ENCODE peak calls at places on chromosomes 1 and 21, in seven cellular contexts. F is left ventricle myocardium inferior; V is CD4-positive, alpha-beta T cell; E is cardiac muscle cell; J is MG63; B is Peyer's patch; P is CD4-positive, CD25-positive, alpha-beta regulatory T cell. U is an unnamed sample.

GRCh38 chr21:35011681-35012080 is 37.4 kb downstream of the RUNX1 start:
- DNase-seq in B (no peak), V (no peak), P (no peak), J (no peak), F (no peak), E (no peak), U (no peak)

GRCh38 chr1:29653886-29654450 is 417.6 kb downstream of the PTPRU start:
- DNase-seq in F (no peak), V (no peak), B (peak; percentile 5), P (no peak), E (no peak), J (no peak), U (no peak)

GRCh38 chr1:77322061-77322900 is 40.5 kb downstream of the AK5 start:
- DNase-seq in B (no peak), J (peak; percentile 74), V (no peak), F (no peak), E (peak; percentile 62), P (no peak), U (no peak)

GRCh38 chr1:70891444-70891843 is 156.2 kb downstream of the PTGER3 start:
- DNase-seq in F (no peak), P (no peak), B (no peak), E (no peak), V (no peak), J (no peak), U (no peak)

GRCh38 chr1:201327687-201328240 is 44.5 kb downstream of the PKP1 start:
- DNase-seq in V (no peak), E (no peak), B (no peak), F (no peak), J (no peak), P (no peak), U (peak; percentile 48)

GRCh38 chr21:45482899-45483821 is 59.1 kb downstream of the SLC19A1 start:
- DNase-seq in F (no peak), P (peak; percentile 39), J (no peak), V (peak; percentile 46), B (no peak), E (no peak), U (no peak)

GRCh38 chr1:237799762-237800474 is 90.8 kb downstream of the ZP4 start:
- DNase-seq in V (no peak), J (peak; percentile 86), P (peak; percentile 1), E (peak; percentile 74), B (peak; percentile 80), F (peak; percentile 32), U (no peak)

GRCh38 chr1:228804640-228805413 is 69.5 kb downstream of the RHOU start:
- DNase-seq in E (peak; percentile 59), V (no peak), P (peak; percentile 20), J (no peak), B (no peak), F (no peak), U (no peak)

GRCh38 chr1:4062041-4062440 is 162.0 kb upstream of the C1orf174 start:
- DNase-seq in V (no peak), E (no peak), P (no peak), J (no peak), F (no peak), B (no peak), U (no peak)
- H3K9me3 ChIP-seq in V (no peaks in the 10 kb centered on the region), E (no peaks in the 10 kb centered on the region), P (no peaks in the 10 kb centered on the region), J (no peaks in the 10 kb centered on the region), F (no peaks in the 10 kb centered on the region), B (no peaks in the 10 kb centered on the region), U (no peaks in the 10 kb centered on the region)

DNA sequence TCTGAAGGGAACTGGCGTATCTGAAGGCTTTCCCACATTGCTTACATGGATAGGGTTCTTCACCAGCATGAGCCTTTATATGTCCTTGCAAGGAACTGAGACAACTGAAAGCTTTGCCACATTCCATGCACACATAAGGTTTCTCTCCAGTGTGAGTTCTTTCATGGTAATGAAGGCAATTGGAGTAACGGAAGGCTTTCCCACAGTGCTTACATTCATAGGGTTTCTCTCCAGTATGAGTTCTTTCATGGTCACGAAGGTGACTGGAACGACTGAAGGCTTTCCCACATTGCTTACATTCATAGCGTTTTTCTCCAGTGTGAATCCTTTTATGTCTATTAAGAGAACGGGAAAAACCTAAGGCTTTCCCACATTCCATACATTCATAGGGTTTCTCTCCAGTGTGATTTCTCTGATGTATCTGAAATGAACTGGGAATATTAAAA is 15.0 kb downstream of the ZNF124 start:
- DNase-seq in E (no peak), V (no peak), F (no peak), P (peak; percentile 0), J (no peak), B (no peak), U (no peak)
- H3K9me3 ChIP-seq in E (peaks cover 4% of the 10 kb centered on the region), V (peaks cover 92% of the 10 kb centered on the region), F (peaks cover 100% of the 10 kb centered on the region), P (peaks cover 94% of the 10 kb centered on the region), J (peaks cover 78% of the 10 kb centered on the region), B (peaks cover 4% of the 10 kb centered on the region), U (peaks cover 37% of the 10 kb centered on the region)

DNA sequence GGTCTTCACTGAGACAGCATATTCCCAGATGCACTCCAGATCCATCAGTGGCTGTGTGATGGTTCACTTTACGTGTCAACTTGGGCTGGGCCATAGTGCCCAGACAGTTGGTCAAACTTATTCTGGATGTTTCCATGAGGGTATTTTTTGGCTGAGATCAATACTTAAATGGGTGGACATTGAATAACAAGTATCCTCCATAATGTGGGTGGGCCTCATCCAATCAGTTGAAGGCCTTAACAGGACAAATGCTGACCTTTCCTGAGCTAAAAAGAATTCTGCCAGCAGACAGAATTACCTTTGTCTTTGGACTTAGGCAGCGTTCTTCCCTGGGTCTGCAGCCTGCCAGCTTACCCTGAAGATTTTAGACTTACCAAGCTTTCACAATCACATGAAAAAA is 513.0 kb downstream of the LTN1 start:
- DNase-seq in B (no peak), P (no peak), E (no peak), J (no peak), F (no peak), V (no peak), U (no peak)
- H3K9me3 ChIP-seq in B (no peaks in the 10 kb centered on the region), P (no peaks in the 10 kb centered on the region), E (no peaks in the 10 kb centered on the region), J (peaks cover 2% of the 10 kb centered on the region), F (no peaks in the 10 kb centered on the region), V (no peaks in the 10 kb centered on the region), U (no peaks in the 10 kb centered on the region)

GRCh38 chr1:227662933-227663332 is 72.2 kb downstream of the JMJD4 start:
- DNase-seq in B (no peak), J (no peak), E (no peak), F (no peak), P (no peak), V (no peak), U (no peak)

GRCh38 chr1:227666286-227666685 is 68.8 kb downstream of the JMJD4 start:
- DNase-seq in P (no peak), B (no peak), E (no peak), F (no peak), V (no peak), J (no peak), U (no peak)

DNA sequence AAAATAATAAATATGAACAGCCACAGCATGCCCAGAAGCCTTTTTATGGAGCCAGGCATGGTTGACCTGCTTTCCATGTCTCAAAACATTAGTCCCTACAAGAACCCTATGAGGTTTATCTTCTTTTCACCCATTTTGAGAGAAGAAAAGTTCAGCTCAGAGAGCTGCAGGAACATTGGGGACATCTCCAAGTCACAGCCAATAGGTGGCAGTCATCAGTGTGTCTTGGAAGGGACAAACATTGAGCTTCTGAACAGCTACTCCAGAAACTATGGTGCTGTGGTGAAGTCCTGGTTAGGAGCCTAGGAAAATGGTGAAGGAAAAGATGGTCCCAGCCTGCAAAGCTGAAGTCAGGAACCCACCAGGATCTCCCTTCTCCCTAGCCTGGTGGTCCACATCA is 73.6 kb downstream of the JMJD4 start:
- DNase-seq in P (no peak), J (no peak), E (no peak), V (no peak), B (no peak), F (no peak), U (no peak)
- H3K9me3 ChIP-seq in P (peaks cover 97% of the 10 kb centered on the region), J (peaks cover 70% of the 10 kb centered on the region), E (peaks cover 4% of the 10 kb centered on the region), V (peaks cover 95% of the 10 kb centered on the region), B (peaks cover 13% of the 10 kb centered on the region), F (peaks cover 100% of the 10 kb centered on the region), U (peaks cover 88% of the 10 kb centered on the region)

DNA sequence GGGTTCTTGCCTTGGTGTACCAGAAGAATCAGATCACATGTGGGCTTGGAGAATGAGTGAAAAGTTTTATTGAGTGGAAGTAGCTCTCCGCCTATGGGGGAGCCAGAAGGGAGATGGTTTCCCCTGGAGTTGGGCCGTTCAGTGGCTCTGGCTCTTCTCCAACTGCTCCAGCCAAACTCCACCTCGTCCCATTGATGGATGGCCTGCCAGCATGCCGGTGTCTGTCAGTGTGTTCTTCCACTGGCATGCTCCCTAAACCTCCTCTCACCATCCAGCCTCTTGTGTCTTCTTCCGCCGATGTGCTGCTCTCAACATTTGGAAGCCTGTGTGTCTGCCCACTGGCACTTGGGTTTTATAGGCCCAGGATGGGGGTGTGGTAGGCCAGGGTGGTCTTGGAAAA is 119.4 kb downstream of the MAP3K21 start:
- DNase-seq in P (no peak), J (no peak), V (no peak), B (no peak), F (no peak), E (no peak), U (no peak)
- H3K9me3 ChIP-seq in P (no peaks in the 10 kb centered on the region), J (no peaks in the 10 kb centered on the region), V (no peaks in the 10 kb centered on the region), B (no peaks in the 10 kb centered on the region), F (peaks cover 14% of the 10 kb centered on the region), E (no peaks in the 10 kb centered on the region), U (no peaks in the 10 kb centered on the region)

GRCh38 chr1:11842154-11843041 is 5.2 kb downstream of the NPPA start:
- DNase-seq in V (no peak), E (peak; percentile 91), P (no peak), F (peak; percentile 39), B (peak; percentile 54), J (no peak), U (no peak)
- H3K9me3 ChIP-seq in V (no peaks in the 10 kb centered on the region), E (no peaks in the 10 kb centered on the region), P (no peaks in the 10 kb centered on the region), F (no peaks in the 10 kb centered on the region), B (no peaks in the 10 kb centered on the region), J (no peaks in the 10 kb centered on the region), U (no peaks in the 10 kb centered on the region)

DNA sequence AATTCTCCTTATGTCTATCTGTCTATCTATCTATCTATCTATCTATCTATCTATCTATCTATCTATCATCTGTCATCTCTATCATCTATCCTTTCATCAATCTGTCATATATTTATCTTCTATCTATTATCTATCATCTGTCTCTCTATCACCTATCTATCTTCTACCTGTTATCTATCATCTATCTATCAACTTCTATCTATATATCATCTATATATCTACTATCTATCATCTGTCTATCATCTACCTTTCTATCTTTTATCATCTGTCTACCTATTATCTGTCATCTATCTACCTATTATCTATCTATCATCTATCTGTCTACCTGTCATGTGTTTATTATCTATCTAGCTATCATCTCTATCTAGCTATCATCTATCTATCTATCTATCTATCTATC is 124.7 kb upstream of the C1orf174 start:
- DNase-seq in E (no peak), B (no peak), F (no peak), J (no peak), P (no peak), V (no peak), U (no peak)
- H3K9me3 ChIP-seq in E (no peaks in the 10 kb centered on the region), B (no peaks in the 10 kb centered on the region), F (no peaks in the 10 kb centered on the region), J (no peaks in the 10 kb centered on the region), P (no peaks in the 10 kb centered on the region), V (no peaks in the 10 kb centered on the region), U (no peaks in the 10 kb centered on the region)

DNA sequence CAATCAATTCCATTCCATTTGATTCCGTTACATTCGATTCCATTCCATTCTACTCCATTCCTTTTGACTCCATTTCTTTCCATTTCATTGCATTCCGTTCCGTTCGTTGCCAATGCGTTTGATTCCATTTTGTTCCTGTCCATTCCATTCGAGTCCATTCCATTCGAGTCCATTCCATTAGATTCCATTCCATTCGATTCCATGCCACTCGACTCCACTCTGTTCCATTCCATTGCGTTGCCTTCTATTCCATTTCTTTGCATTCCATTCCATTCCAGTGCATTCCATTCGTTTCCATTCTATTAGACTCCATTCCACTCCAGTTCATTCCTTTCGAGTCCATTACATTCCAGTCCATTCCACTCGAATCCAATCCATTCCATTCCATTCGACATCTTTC is 2587.5 kb upstream of the TPTE start:
- DNase-seq in V (no peak), B (no peak), J (no peak), E (no peak), P (no peak), F (no peak), U (no peak)
- H3K9me3 ChIP-seq in V (peaks cover 93% of the 10 kb centered on the region), B (no peaks in the 10 kb centered on the region), J (peaks cover 86% of the 10 kb centered on the region), E (peaks cover 65% of the 10 kb centered on the region), P (peaks cover 90% of the 10 kb centered on the region), F (no peaks in the 10 kb centered on the region), U (peaks cover 53% of the 10 kb centered on the region)